ENCODE peak calls at places on chromosomes 1 and 21, in nine cellular contexts. N, S, E, R, Q, M, W, J and V are unnamed samples.

GRCh38 chr1:44254392-44254791 is 41.1 kb downstream of the DMAP1 start:
- DNase-seq in W (no peak), M (no peak), J (no peak), E (no peak), Q (no peak), R (no peak), N (no peak), S (no peak), V (no peak)

GRCh38 chr1:77762072-77762476 is 2.4 kb upstream of the USP33 start:
- DNase-seq in Q (no peak), N (no peak), E (peak; percentile 68), W (peak; percentile 56), J (peak; percentile 81), R (no peak), S (no peak), M (no peak), V (no peak)

GRCh38 chr1:70874063-70874462 is 173.6 kb downstream of the PTGER3 start:
- DNase-seq in Q (no peak), S (no peak), M (no peak), J (no peak), R (no peak), N (no peak), W (no peak), E (no peak), V (peak; percentile 6)

GRCh38 chr21:26169611-26170470 is 729 bp downstream of the APP start:
- DNase-seq in R (peak; percentile 68), E (peak; percentile 58), W (no peak), J (peak; percentile 65), S (peak; percentile 62), M (peak; percentile 70), Q (peak; percentile 74), N (peak; percentile 73), V (peak; percentile 64)

GRCh38 chr1:245810181-245810727 is 655.5 kb downstream of the KIF26B start:
- DNase-seq in M (no peak), Q (no peak), J (no peak), N (no peak), W (no peak), R (no peak), E (no peak), S (peak; percentile 21), V (no peak)

GRCh38 chr21:44892095-44892494 is 18.6 kb upstream of the PTTG1IP start:
- DNase-seq in M (no peak), S (peak; percentile 98), E (no peak), R (no peak), W (no peak), J (no peak), N (no peak), Q (no peak), V (no peak)

GRCh38 chr1:71364236-71364635 is 283.4 kb upstream of the ZRANB2 start:
- DNase-seq in E (no peak), S (no peak), N (no peak), Q (no peak), R (no peak), M (no peak), W (no peak), J (peak; percentile 5), V (no peak)

GRCh38 chr1:114319480-114319879 is 165.8 kb upstream of the SYT6 start:
- DNase-seq in J (peak; percentile 69), M (no peak), E (no peak), Q (no peak), S (no peak), R (no peak), N (no peak), W (no peak), V (no peak)

GRCh38 chr1:17307946-17308345 is at the start of gene PADI4:
- DNase-seq in E (no peak), J (no peak), R (no peak), S (no peak), Q (no peak), W (peak; percentile 58), N (no peak), M (no peak), V (no peak)

GRCh38 chr1:53981220-53981619 is 35.1 kb downstream of the LRRC42 start:
- DNase-seq in M (no peak), N (no peak), R (no peak), J (no peak), W (no peak), Q (no peak), S (no peak), E (no peak), V (peak; percentile 17)

GRCh38 chr1:168509875-168510594 is 33.8 kb downstream of the XCL2 start:
- DNase-seq in M (peak; percentile 50), Q (no peak), E (no peak), N (no peak), R (peak; percentile 82), S (no peak), J (no peak), W (no peak), V (no peak)
- H3K27ac ChIP-seq in M (peak overlapping the region; percentile 98), Q (no peak overlapping the region), E (no peak overlapping the region), N (no peak overlapping the region), R (no peak overlapping the region), S (no peak overlapping the region), J (no peak overlapping the region), W (no peak overlapping the region), V (no peak overlapping the region)

GRCh38 chr1:64055310-64055709 is 148.1 kb upstream of the UBE2U start:
- DNase-seq in E (no peak), W (no peak), Q (no peak), M (no peak), J (no peak), N (no peak), R (no peak), S (no peak), V (no peak)
- H3K27ac ChIP-seq in E (no peak overlapping the region), W (no peak overlapping the region), Q (no peak overlapping the region), M (no peak overlapping the region), J (no peak overlapping the region), N (peak overlapping the region; percentile 6), R (no peak overlapping the region), S (no peak overlapping the region), V (no peak overlapping the region)

DNA sequence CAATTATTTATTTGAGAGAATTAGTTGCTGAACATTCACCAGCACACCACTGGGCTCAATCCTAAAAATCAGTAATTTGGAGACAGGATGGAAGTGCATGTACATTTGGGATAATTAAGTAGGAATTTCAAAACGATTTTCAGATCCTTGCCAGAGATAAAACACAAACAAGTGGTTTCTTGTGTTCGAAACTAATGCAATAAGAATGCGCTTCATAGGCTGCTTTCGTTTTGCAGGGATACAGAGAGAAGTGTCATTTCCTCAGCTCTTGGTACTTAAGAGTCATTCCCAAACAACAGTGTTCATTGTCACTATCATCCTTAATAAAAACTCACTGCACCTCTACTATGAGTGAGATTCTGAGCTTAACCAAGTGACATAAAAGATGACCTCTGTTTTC is 20.6 kb upstream of the USP24 start:
- DNase-seq in W (no peak), N (no peak), M (no peak), Q (no peak), E (no peak), R (peak; percentile 58), J (peak; percentile 85), S (peak; percentile 50), V (no peak)
- H3K27ac ChIP-seq in W (no peak overlapping the region), N (no peak overlapping the region), M (no peak overlapping the region), Q (no peak overlapping the region), E (no peak overlapping the region), R (no peak overlapping the region), J (no peak overlapping the region), S (peak overlapping the region; percentile 17), V (no peak overlapping the region)

DNA sequence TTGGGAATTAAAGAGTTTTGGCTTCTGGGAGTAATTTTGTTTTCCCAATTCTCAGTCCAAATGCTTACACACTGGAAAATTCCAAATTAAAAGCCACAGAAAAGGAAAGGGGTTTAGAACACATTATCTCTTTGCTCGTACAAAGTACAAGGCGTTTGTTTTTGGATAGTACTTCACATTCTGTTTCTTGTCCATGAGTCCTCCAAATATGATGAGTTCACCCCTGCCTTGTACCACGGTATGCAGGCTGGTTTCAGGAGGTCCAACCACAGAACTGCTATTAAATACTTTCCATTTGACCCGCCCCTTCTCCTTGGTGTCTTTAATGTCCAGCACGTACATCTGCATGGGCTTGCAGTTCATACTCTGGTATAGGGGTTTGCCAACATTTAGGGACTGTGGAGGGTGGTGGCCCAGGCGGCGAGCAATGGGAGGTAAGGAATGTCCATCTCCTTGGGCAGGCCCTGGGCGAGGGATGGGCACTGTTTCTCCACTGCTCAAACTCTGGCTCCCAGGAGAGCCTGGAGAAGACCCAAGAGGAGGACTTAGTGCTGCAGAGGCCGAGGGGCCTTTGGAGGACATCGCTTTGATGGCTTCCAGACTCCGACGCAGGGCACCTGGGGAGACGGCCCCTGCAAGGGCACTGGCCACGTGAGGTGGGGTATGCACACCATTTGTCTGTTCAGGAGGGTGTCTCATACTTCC is 13.7 kb upstream of the CPLANE2 start:
- DNase-seq in Q (no peak), S (no peak), E (no peak), N (no peak), W (no peak), R (no peak), M (no peak), J (peak; percentile 57), V (no peak)
- H3K27ac ChIP-seq in Q (peak overlapping the region; percentile 45), S (no peak overlapping the region), E (no peak overlapping the region), N (peak overlapping the region; percentile 69), W (no peak overlapping the region), R (no peak overlapping the region), M (no peak overlapping the region), J (no peak overlapping the region), V (no peak overlapping the region)